ENCODE peak calls at places on chromosomes 11 and 22, in four cellular contexts. One of them, this sample, is unnamed.

GRCh38 chr11:93986716-93987115 is 34.4 kb upstream of the HEPHL1 start:
- DNase-seq in HCT116: peak
- DNase-seq in hepatocyte: peak
- DNase-seq in aorta: no peak
- DNase-seq in this sample: no peak

GRCh38 chr11:102312656-102313055 is 4.6 kb upstream of the BIRC3 start:
- DNase-seq in HCT116: no peak
- DNase-seq in hepatocyte: no peak
- DNase-seq in aorta: no peak
- DNase-seq in this sample: no peak

GRCh38 chr11:62088331-62088933 is 35.4 kb upstream of the INCENP start:
- DNase-seq in HCT116: no peak
- DNase-seq in hepatocyte: no peak
- DNase-seq in aorta: no peak
- DNase-seq in this sample: no peak

GRCh38 chr11:87645626-87646025 is 529.6 kb downstream of the RAB38 start:
- DNase-seq in HCT116: no peak
- DNase-seq in hepatocyte: no peak
- DNase-seq in aorta: no peak
- DNase-seq in this sample: no peak

GRCh38 chr11:69280994-69281393 is 13.0 kb upstream of the MYEOV start:
- DNase-seq in HCT116: peak
- DNase-seq in hepatocyte: peak
- DNase-seq in aorta: no peak
- DNase-seq in this sample: peak

GRCh38 chr11:1168256-1168655 is 10.5 kb downstream of the MUC5AC start:
- DNase-seq in HCT116: no peak
- DNase-seq in hepatocyte: no peak
- DNase-seq in aorta: no peak
- DNase-seq in this sample: no peak

GRCh38 chr11:131816046-131816445 is 445.6 kb downstream of the NTM start:
- DNase-seq in HCT116: no peak
- DNase-seq in hepatocyte: peak
- DNase-seq in aorta: no peak
- DNase-seq in this sample: no peak

GRCh38 chr11:130042093-130042591 is 27.6 kb upstream of the APLP2 start:
- DNase-seq in HCT116: no peak
- DNase-seq in hepatocyte: no peak
- DNase-seq in aorta: no peak
- DNase-seq in this sample: peak

GRCh38 chr11:121722431-121723256 is 269.9 kb upstream of the SORL1-AS1 start:
- DNase-seq in HCT116: no peak
- DNase-seq in hepatocyte: peak
- DNase-seq in aorta: peak
- DNase-seq in this sample: no peak

GRCh38 chr11:109435121-109435742 is 13.2 kb downstream of the C11orf87 start:
- DNase-seq in HCT116: no peak
- DNase-seq in hepatocyte: no peak
- DNase-seq in aorta: no peak
- DNase-seq in this sample: no peak

GRCh38 chr11:34180045-34180813 is 74.8 kb downstream of the NAT10 start:
- DNase-seq in HCT116: no peak
- DNase-seq in hepatocyte: no peak
- DNase-seq in aorta: no peak
- DNase-seq in this sample: no peak

GRCh38 chr11:6482431-6482830 is 1.1 kb downstream of the TIMM10B start:
- DNase-seq in HCT116: no peak
- DNase-seq in hepatocyte: no peak
- DNase-seq in aorta: no peak
- DNase-seq in this sample: no peak

GRCh38 chr11:76791861-76792260 is 8.7 kb downstream of the TSKU start:
- DNase-seq in HCT116: no peak
- DNase-seq in hepatocyte: no peak
- DNase-seq in aorta: no peak
- DNase-seq in this sample: no peak

GRCh38 chr11:17541330-17541885 is 2.8 kb downstream of the USH1C start:
- DNase-seq in HCT116: no peak
- DNase-seq in hepatocyte: peak
- DNase-seq in aorta: no peak
- DNase-seq in this sample: no peak

GRCh38 chr22:38724176-38724575 is 18.4 kb downstream of the GTPBP1 start:
- DNase-seq in HCT116: no peak
- DNase-seq in hepatocyte: no peak
- DNase-seq in aorta: no peak
- DNase-seq in this sample: no peak

GRCh38 chr11:120249279-120250022 is 9.5 kb downstream of the POU2F3 start:
- DNase-seq in HCT116: no peak
- DNase-seq in hepatocyte: no peak
- DNase-seq in aorta: no peak
- DNase-seq in this sample: no peak

GRCh38 chr11:114553642-114554041 is 6.0 kb downstream of the NXPE1 start:
- DNase-seq in HCT116: no peak
- DNase-seq in hepatocyte: no peak
- DNase-seq in aorta: no peak
- DNase-seq in this sample: no peak

GRCh38 chr11:124920870-124921609 is 2.0 kb downstream of the HEPN1 start:
- DNase-seq in HCT116: no peak
- DNase-seq in hepatocyte: peak
- DNase-seq in aorta: peak
- DNase-seq in this sample: no peak

GRCh38 chr22:36317658-36318271 is 64.8 kb downstream of the APOL1 start:
- DNase-seq in HCT116: no peak
- DNase-seq in hepatocyte: no peak
- DNase-seq in aorta: no peak
- DNase-seq in this sample: no peak

GRCh38 chr11:95716266-95716665 is 73.3 kb downstream of the FAM76B start:
- DNase-seq in HCT116: no peak
- DNase-seq in hepatocyte: no peak
- DNase-seq in aorta: no peak
- DNase-seq in this sample: no peak

GRCh38 chr11:46112961-46113617 is 8.2 kb downstream of the PHF21A start:
- DNase-seq in HCT116: peak
- DNase-seq in hepatocyte: peak
- DNase-seq in aorta: no peak
- DNase-seq in this sample: peak

GRCh38 chr11:46315783-46316563 is 31.3 kb upstream of the DGKZ start:
- DNase-seq in HCT116: no peak
- DNase-seq in hepatocyte: no peak
- DNase-seq in aorta: no peak
- DNase-seq in this sample: no peak

GRCh38 chr11:45025716-45026492 is 75.2 kb upstream of the TP53I11 start:
- DNase-seq in HCT116: no peak
- DNase-seq in hepatocyte: no peak
- DNase-seq in aorta: peak
- DNase-seq in this sample: no peak

GRCh38 chr11:61695917-61696316 is 15.7 kb downstream of the DAGLA start:
- DNase-seq in HCT116: no peak
- DNase-seq in hepatocyte: peak
- DNase-seq in aorta: peak
- DNase-seq in this sample: no peak

GRCh38 chr11:86592659-86593451 is 79.6 kb downstream of the ME3 start:
- DNase-seq in HCT116: peak
- DNase-seq in hepatocyte: peak
- DNase-seq in aorta: peak
- DNase-seq in this sample: peak

GRCh38 chr11:76048763-76049162 is 157.5 kb downstream of the WNT11 start:
- DNase-seq in HCT116: peak
- DNase-seq in hepatocyte: peak
- DNase-seq in aorta: no peak
- DNase-seq in this sample: no peak

GRCh38 chr11:128316541-128317206 is 270.7 kb downstream of the ETS1 start:
- DNase-seq in HCT116: no peak
- DNase-seq in hepatocyte: no peak
- DNase-seq in aorta: no peak
- DNase-seq in this sample: no peak

GRCh38 chr11:128848815-128849455 is 18.2 kb downstream of the KCNJ1 start:
- DNase-seq in HCT116: peak
- DNase-seq in hepatocyte: peak
- DNase-seq in aorta: peak
- DNase-seq in this sample: peak

GRCh38 chr11:14541180-14541579 is 21.0 kb upstream of the PSMA1 start:
- DNase-seq in HCT116: no peak
- DNase-seq in hepatocyte: no peak
- DNase-seq in aorta: no peak
- DNase-seq in this sample: no peak

GRCh38 chr11:84923489-84923888 is 703.7 kb downstream of the DLG2 start:
- DNase-seq in HCT116: no peak
- DNase-seq in hepatocyte: no peak
- DNase-seq in aorta: no peak
- DNase-seq in this sample: no peak

GRCh38 chr22:36733271-36733670 is 29.7 kb upstream of the CACNG2 start:
- DNase-seq in HCT116: no peak
- DNase-seq in hepatocyte: no peak
- DNase-seq in aorta: no peak
- DNase-seq in this sample: no peak

GRCh38 chr11:73072935-73073481 is 69.1 kb downstream of the FCHSD2 start:
- DNase-seq in HCT116: no peak
- DNase-seq in hepatocyte: peak
- DNase-seq in aorta: no peak
- DNase-seq in this sample: peak

GRCh38 chr22:24178502-24179440 is 2.5 kb upstream of the SUSD2 start:
- DNase-seq in HCT116: no peak
- DNase-seq in hepatocyte: no peak
- DNase-seq in aorta: no peak
- DNase-seq in this sample: no peak

This sample was measured in NCI-H460.